ENCODE peak calls at places on chromosomes 5 and 9, in five cellular contexts. U is testis; X is colonic mucosa; K is effector memory CD4-positive, alpha-beta T cell; V is small intestine. E is an unnamed sample.

GRCh38 chr9:16883586-16883985 is 13.1 kb upstream of the BNC2 start:
- DNase-seq in U (no peak), X (no peak), K (no peak), V (no peak), E (no peak)

GRCh38 chr5:78591227-78591626 is 57.3 kb downstream of the LHFPL2 start:
- DNase-seq in U (no peak), X (no peak), K (no peak), V (no peak), E (no peak)

GRCh38 chr5:55427157-55427556 is 107.6 kb downstream of the PLPP1 start:
- DNase-seq in U (no peak), X (peak; percentile 51), K (no peak), V (peak; percentile 88), E (no peak)

GRCh38 chr5:177426566-177427210 is at the start of gene GRK6:
- DNase-seq in U (no peak), X (peak; percentile 69), K (peak; percentile 66), V (peak; percentile 65), E (no peak)

GRCh38 chr5:167269146-167269545 is 1022.3 kb upstream of the WWC1 start:
- DNase-seq in U (no peak), X (no peak), K (no peak), V (no peak), E (no peak)

GRCh38 chr5:132748522-132749000 is 1.3 kb downstream of the CCNI2 start:
- DNase-seq in U (no peak), X (no peak), K (no peak), V (peak; percentile 22), E (peak; percentile 68)

GRCh38 chr9:4574657-4575243 is 84.5 kb downstream of the SLC1A1 start:
- DNase-seq in U (no peak), X (no peak), K (no peak), V (no peak), E (no peak)

GRCh38 chr5:1468247-1468612 is 23.0 kb upstream of the SLC6A3 start:
- DNase-seq in U (peak; percentile 67), X (peak; percentile 45), K (no peak), V (peak; percentile 45), E (no peak)

GRCh38 chr5:16933337-16933736 is 2.8 kb downstream of the MYO10 start:
- DNase-seq in U (no peak), X (no peak), K (no peak), V (no peak), E (no peak)

GRCh38 chr5:169804861-169805260 is 167.8 kb downstream of the DOCK2 start:
- DNase-seq in U (no peak), X (no peak), K (no peak), V (no peak), E (peak; percentile 12)

GRCh38 chr9:106405871-106406435 is 457.0 kb upstream of the ZNF462 start:
- DNase-seq in U (no peak), X (no peak), K (no peak), V (no peak), E (no peak)

GRCh38 chr9:18548456-18548855 is 74.5 kb downstream of the ADAMTSL1 start:
- DNase-seq in U (no peak), X (no peak), K (no peak), V (no peak), E (no peak)

GRCh38 chr5:178590141-178590923 is at the start of gene COL23A1:
- DNase-seq in U (peak; percentile 76), X (peak; percentile 36), K (no peak), V (no peak), E (no peak)

GRCh38 chr9:121989010-121989409 is 104.1 kb downstream of the TTLL11 start:
- DNase-seq in U (peak; percentile 61), X (no peak), K (no peak), V (peak; percentile 8), E (no peak)

DNA sequence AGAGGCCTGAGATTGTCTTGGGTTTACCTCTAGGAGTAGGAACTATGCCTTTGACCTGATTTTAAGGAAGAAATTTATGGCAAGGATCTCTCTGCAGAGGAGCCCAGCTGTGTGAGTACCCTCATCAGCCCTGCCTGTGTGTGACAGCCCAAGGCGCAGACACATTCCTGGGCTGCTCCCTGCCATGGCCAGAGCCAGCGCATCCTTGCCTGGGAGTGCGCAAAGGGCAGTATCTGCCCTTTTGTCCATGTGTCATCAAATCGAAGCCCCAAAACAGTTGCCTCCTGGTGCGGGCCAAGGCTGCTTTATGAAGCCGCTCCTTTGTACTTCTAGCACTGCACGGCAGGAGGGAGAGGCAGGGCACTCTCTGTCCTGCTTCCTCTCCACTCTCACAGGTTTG is 51.9 kb downstream of the PRRT1B start:
- DNase-seq in U (no peak), X (no peak), K (no peak), V (no peak), E (no peak)
- H3K27ac ChIP-seq in U (no peak overlapping the region), X (no peak overlapping the region), K (no peak overlapping the region), V (no peak overlapping the region), E (no peak overlapping the region)

GRCh38 chr9:27336829-27337228 is 39.9 kb upstream of the EQTN start:
- DNase-seq in U (no peak), X (no peak), K (no peak), V (no peak), E (no peak)

GRCh38 chr9:27339661-27340295 is 42.8 kb upstream of the EQTN start:
- DNase-seq in U (no peak), X (no peak), K (no peak), V (no peak), E (peak; percentile 45)

GRCh38 chr9:27335088-27335487 is 38.1 kb upstream of the EQTN start:
- DNase-seq in U (no peak), X (no peak), K (no peak), V (no peak), E (no peak)

GRCh38 chr9:27338527-27338903 is 41.6 kb upstream of the EQTN start:
- DNase-seq in U (no peak), X (no peak), K (no peak), V (no peak), E (peak; percentile 89)

GRCh38 chr9:27337833-27338526 is 41.0 kb upstream of the EQTN start:
- DNase-seq in U (no peak), X (peak; percentile 65), K (no peak), V (peak; percentile 66), E (peak; percentile 91)
- H3K27ac ChIP-seq in U (peak overlapping the region; percentile 46), X (peak overlapping the region; percentile 74), K (no peak overlapping the region), V (no peak overlapping the region), E (peak overlapping the region; percentile 60)

GRCh38 chr5:74736759-74737158 is 30.2 kb downstream of the GFM2 start:
- DNase-seq in U (no peak), X (no peak), K (no peak), V (no peak), E (no peak)

DNA sequence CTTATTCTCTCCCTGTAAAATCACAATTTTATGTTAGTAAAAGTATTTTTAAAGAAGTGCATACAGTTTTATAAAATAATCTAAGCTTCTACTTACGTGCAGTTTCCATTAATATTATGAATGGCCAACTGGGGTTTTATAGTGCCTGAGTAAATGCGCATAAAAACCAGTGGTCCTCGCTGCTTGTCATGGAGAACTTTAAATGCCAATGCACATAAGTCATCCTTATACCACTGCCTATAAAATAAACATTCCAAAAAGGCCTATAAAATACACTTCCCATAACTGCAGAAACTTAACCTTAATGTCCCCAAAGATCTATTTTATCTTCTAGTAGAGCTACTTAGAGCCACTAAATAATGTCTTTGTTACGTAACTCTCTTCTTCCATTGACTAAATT is 28.5 kb downstream of the GFM2 start:
- DNase-seq in U (no peak), X (no peak), K (no peak), V (no peak), E (no peak)
- H3K27ac ChIP-seq in U (no peak overlapping the region), X (no peak overlapping the region), K (no peak overlapping the region), V (no peak overlapping the region), E (no peak overlapping the region)

DNA sequence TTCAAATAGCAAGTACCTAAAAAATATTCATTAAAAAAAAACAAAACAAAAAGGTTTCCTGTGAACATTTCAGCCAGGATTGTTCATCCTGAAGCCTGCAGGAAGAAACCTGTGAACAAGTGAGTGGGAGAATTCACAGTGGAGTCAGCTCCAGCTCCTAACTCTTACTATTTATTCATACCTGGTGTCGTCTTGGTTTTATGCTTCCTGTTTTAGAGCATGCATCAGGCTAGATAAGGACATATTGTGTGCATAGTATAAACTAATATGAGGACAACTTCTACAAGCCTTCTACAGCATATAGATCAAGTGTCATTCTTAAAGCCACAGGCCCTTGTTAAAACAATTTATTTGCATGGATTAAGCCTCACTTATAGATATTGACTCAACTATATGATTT is 169.9 kb downstream of the EFNA5 start:
- DNase-seq in U (no peak), X (no peak), K (no peak), V (no peak), E (no peak)
- H3K27ac ChIP-seq in U (no peak overlapping the region), X (no peak overlapping the region), K (no peak overlapping the region), V (no peak overlapping the region), E (no peak overlapping the region)

GRCh38 chr5:14696057-14696456 is 31.5 kb downstream of the OTULIN start:
- DNase-seq in U (no peak), X (no peak), K (no peak), V (no peak), E (no peak)
- H3K27ac ChIP-seq in U (no peak overlapping the region), X (no peak overlapping the region), K (no peak overlapping the region), V (no peak overlapping the region), E (no peak overlapping the region)

GRCh38 chr5:158039441-158039840 is 180.5 kb upstream of the CLINT1 start:
- DNase-seq in U (no peak), X (no peak), K (no peak), V (no peak), E (no peak)
- H3K27ac ChIP-seq in U (no peak overlapping the region), X (no peak overlapping the region), K (no peak overlapping the region), V (no peak overlapping the region), E (no peak overlapping the region)

GRCh38 chr5:61246768-61247307 is 84.6 kb upstream of the SMIM15 start:
- DNase-seq in U (no peak), X (no peak), K (no peak), V (no peak), E (no peak)
- H3K27ac ChIP-seq in U (no peak overlapping the region), X (peak overlapping the region; percentile 32), K (no peak overlapping the region), V (no peak overlapping the region), E (no peak overlapping the region)

E was measured in esophagus muscularis mucosa.